ENCODE peak calls at places on chromosomes 13 and 19, in six cellular contexts. V, Y, N, I, Z and O are unnamed samples.

GRCh38 chr13:109783447-109783814 is 3.0 kb downstream of the IRS2 start:
- DNase-seq in Y (no peak), N (no peak), Z (no peak), V (no peak), I (no peak), O (peak)

GRCh38 chr19:18793144-18794028 is 2.3 kb upstream of the COMP start:
- DNase-seq in V (no peak), N (no peak), Z (no peak), I (no peak), Y (no peak), O (no peak)

GRCh38 chr13:43245374-43245964 is 222.1 kb downstream of the DNAJC15 start:
- DNase-seq in Z (no peak), I (no peak), V (no peak), Y (no peak), N (no peak), O (no peak)

GRCh38 chr13:110415669-110416068 is 108.6 kb downstream of the COL4A2 start:
- DNase-seq in I (no peak), Y (no peak), V (no peak), N (no peak), Z (peak), O (no peak)

GRCh38 chr13:46559272-46559805 is 6.4 kb downstream of the LRCH1 start:
- DNase-seq in Z (no peak), N (no peak), I (no peak), Y (no peak), V (no peak), O (no peak)

GRCh38 chr13:84641491-84641890 is 759.2 kb upstream of the SLITRK1 start:
- DNase-seq in Y (no peak), I (no peak), N (no peak), Z (no peak), V (no peak), O (no peak)

GRCh38 chr19:3338541-3339181 is 27.7 kb upstream of the NFIC start:
- DNase-seq in Y (peak), V (no peak), I (no peak), Z (peak), N (no peak), O (peak)

GRCh38 chr19:34336781-34337271 is 28.2 kb upstream of the GPI start:
- DNase-seq in Z (no peak), N (no peak), Y (no peak), I (peak), V (no peak), O (peak)

GRCh38 chr19:5713228-5713627 is 6.7 kb downstream of the LONP1 start:
- DNase-seq in Z (no peak), Y (no peak), N (no peak), V (no peak), I (no peak), O (no peak)

GRCh38 chr19:53132231-53132991 is at the start of gene ZNF415:
- DNase-seq in N (peak), Z (peak), V (peak), I (no peak), Y (peak), O (peak)
- TF ChIP-seq CTCF in N (no peak), Z (no peak), V (no peak), I (no peak), Y (no peak), O (no peak)

GRCh38 chr19:1418494-1418775 is 11.0 kb downstream of the DAZAP1 start:
- DNase-seq in Z (no peak), Y (no peak), I (no peak), N (no peak), V (no peak), O (no peak)
- H3K27ac ChIP-seq in Z (peak), Y (no peak), I (no peak), N (no peak), V (no peak), O (no peak)

GRCh38 chr13:21034602-21035190 is 26.7 kb downstream of the LATS2 start:
- DNase-seq in I (no peak), N (no peak), Z (no peak), Y (no peak), V (no peak), O (no peak)
- TF ChIP-seq CTCF in I (no peak), N (no peak), Z (no peak), Y (peak), V (no peak), O (no peak)

DNA sequence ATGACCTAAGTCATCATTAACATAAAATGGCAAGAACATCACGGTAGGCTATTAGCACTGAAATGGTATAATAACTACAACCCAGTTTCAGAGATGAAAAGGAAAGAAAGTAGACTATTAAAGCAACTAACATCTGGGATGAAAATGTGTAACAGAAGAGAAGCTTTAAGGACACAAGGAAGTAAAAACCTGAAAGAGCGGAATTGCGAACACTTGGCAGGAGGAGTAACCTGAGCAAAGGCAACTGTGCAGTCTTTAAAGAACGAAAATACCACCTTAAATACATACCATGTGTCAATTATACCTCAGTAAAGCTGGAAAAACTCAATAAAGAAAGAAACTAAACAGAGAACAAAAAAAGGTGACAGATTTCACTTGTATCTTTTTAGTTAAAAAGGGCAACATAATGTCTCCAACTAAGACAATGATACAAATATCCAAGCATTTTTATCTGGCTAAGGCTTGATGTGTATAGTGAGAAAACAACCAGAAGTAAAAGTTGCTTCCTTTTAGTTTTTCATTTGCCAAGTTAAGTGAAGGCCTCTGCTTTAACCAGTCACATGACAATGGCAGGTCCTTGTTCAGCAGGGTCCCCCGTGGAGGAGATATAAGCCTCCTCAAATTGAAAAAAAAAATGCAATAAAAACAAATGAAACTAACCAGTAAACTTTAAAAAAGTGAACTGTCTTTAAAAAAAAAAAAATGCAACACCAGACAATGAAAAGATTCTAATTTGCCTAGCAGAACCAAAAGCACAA is 11.6 kb downstream of the USP12 start:
- DNase-seq in V (no peak), Y (no peak), N (no peak), Z (no peak), I (no peak), O (no peak)
- H3K27ac ChIP-seq in V (no peak), Y (no peak), N (no peak), Z (no peak), I (no peak), O (no peak)

GRCh38 chr19:29084266-29084665 is 128.7 kb downstream of the UQCRFS1 start:
- DNase-seq in I (no peak), Y (no peak), V (no peak), N (no peak), Z (no peak), O (no peak)
- TF ChIP-seq CTCF in I (peak), Y (no peak), V (no peak), N (no peak), Z (no peak), O (no peak)

GRCh38 chr13:48401480-48401879 is 11.4 kb downstream of the LPAR6 start:
- DNase-seq in Z (no peak), N (no peak), V (no peak), Y (no peak), I (peak), O (no peak)
- H3K27ac ChIP-seq in Z (peak), N (peak), V (peak), Y (peak), I (peak), O (no peak)

DNA sequence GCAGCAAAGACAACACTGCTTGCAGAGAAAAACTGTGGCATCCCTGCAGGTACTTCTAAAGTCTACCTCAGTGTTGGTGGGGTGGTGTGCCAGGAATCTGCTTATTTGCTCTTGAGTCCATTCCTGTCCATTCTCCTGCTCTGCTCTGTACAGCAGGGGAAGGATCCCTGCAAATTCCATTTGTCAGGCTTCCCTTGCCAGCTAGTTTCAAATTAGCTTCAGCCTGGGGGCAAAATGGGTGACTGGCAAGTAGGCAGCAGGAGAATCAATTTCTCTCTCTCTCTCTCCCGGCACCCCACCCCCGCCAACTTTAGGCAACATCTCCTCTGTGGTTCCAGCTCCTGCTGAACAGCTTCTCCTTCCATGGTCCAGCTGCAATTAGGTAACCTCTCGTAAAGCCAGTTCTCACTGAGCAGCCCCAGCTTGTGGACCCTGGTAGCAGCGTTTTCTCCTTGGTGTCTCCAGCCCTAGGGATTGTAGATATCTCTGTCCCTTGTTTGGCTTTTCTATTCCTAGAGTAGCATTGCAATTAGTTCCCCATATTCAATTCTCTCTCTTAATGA is 6.7 kb upstream of the MYCBP2 start:
- DNase-seq in V (no peak), I (no peak), Y (peak), N (no peak), Z (no peak), O (no peak)
- TF ChIP-seq CTCF in V (no peak), I (no peak), Y (no peak), N (no peak), Z (no peak), O (no peak)